ENCODE peak calls at places on chromosomes 3 and 15, in nine cellular contexts. L is MCF 10A, X is hippocampal formation, E is mammary epithelial cell, K is ACHN, B is neural crest cell, Y is NCI-H345, Z is A172, P is WTC11. A is an unnamed sample.

GRCh38 chr15:60179786-60180391 is 175.8 kb downstream of the FOXB1 start:
- DNase-seq in X (peak), K (peak), Z (peak), P (no peak), E (peak), B (peak), Y (peak), L (peak), A (no peak)

GRCh38 chr3:44509393-44509921 is 32.0 kb upstream of the ZNF445 start:
- DNase-seq in L (peak), Z (peak), K (no peak), Y (no peak), B (no peak), X (no peak), P (no peak), E (peak), A (no peak)

GRCh38 chr3:82496890-82497560 is 735.6 kb upstream of the GBE1 start:
- DNase-seq in K (peak), P (peak), E (peak), Z (no peak), Y (no peak), L (peak), B (no peak), X (no peak), A (no peak)

GRCh38 chr3:9301091-9301490 is 51.6 kb upstream of the SRGAP3 start:
- DNase-seq in E (no peak), Y (no peak), K (no peak), P (no peak), X (no peak), Z (no peak), L (peak), B (no peak), A (no peak)

GRCh38 chr3:107117922-107118576 is 259.2 kb upstream of the CCDC54 start:
- DNase-seq in X (peak), Y (no peak), B (peak), K (peak), E (peak), Z (peak), L (peak), P (peak), A (no peak)

GRCh38 chr15:78749831-78750230 is 61.4 kb downstream of the ADAMTS7 start:
- DNase-seq in Y (no peak), X (no peak), E (no peak), K (no peak), Z (no peak), L (no peak), B (no peak), P (no peak), A (no peak)

GRCh38 chr3:70763894-70764293 is 451.5 kb upstream of the MDFIC2 start:
- DNase-seq in Z (no peak), B (no peak), E (no peak), K (no peak), P (no peak), L (no peak), Y (no peak), X (no peak), A (no peak)

GRCh38 chr3:37387462-37387861 is 213.1 kb upstream of the LRRFIP2 start:
- DNase-seq in E (no peak), Y (no peak), P (no peak), K (no peak), Z (no peak), X (no peak), B (no peak), L (no peak), A (no peak)

GRCh38 chr3:86723433-86723832 is 267.5 kb downstream of the VGLL3 start:
- DNase-seq in Y (no peak), P (no peak), X (no peak), L (no peak), B (no peak), Z (no peak), K (no peak), E (peak), A (no peak)

GRCh38 chr15:79967331-79968182 is 3.4 kb downstream of the BCL2A1 start:
- DNase-seq in B (no peak), Y (no peak), E (no peak), P (no peak), Z (no peak), K (no peak), X (no peak), L (no peak), A (no peak)

GRCh38 chr15:34078900-34079299 is 22.8 kb downstream of the EMC7 start:
- DNase-seq in K (no peak), P (no peak), X (no peak), Z (no peak), Y (no peak), L (no peak), B (no peak), E (no peak), A (no peak)

GRCh38 chr3:170593634-170594033 is 7.8 kb upstream of the SLC7A14 start:
- DNase-seq in L (no peak), X (no peak), P (no peak), Y (no peak), B (no peak), Z (no peak), E (no peak), K (no peak), A (no peak)

GRCh38 chr3:151460774-151461450 is at the start of gene IGSF10:
- DNase-seq in K (no peak), L (no peak), Z (no peak), E (no peak), B (peak), X (no peak), Y (peak), P (peak), A (peak)

GRCh38 chr3:196555295-196555694 is 13.1 kb downstream of the WDR53 start:
- DNase-seq in X (no peak), B (no peak), P (no peak), Z (no peak), L (no peak), E (no peak), Y (no peak), K (no peak), A (no peak)

GRCh38 chr15:76204916-76205460 is 106.3 kb downstream of the ETFA start:
- DNase-seq in B (no peak), K (no peak), Y (no peak), P (no peak), E (no peak), Z (no peak), L (no peak), X (no peak), A (no peak)

GRCh38 chr3:49266410-49267170 is 10.4 kb downstream of the C3orf62 start:
- DNase-seq in Z (no peak), E (no peak), Y (no peak), P (no peak), K (no peak), L (no peak), B (no peak), X (peak), A (no peak)

GRCh38 chr3:126213376-126214044 is 33.1 kb upstream of the ALDH1L1 start:
- DNase-seq in B (no peak), E (no peak), Z (no peak), Y (no peak), K (no peak), P (no peak), L (no peak), X (no peak), A (no peak)

GRCh38 chr3:138921316-138922292 is 25.3 kb downstream of the FOXL2 start:
- DNase-seq in P (no peak), K (peak), E (peak), B (no peak), Y (no peak), X (no peak), L (peak), Z (peak), A (no peak)

GRCh38 chr3:99651561-99651960 is 13.2 kb downstream of the COL8A1 start:
- DNase-seq in K (peak), P (no peak), Z (peak), E (no peak), B (no peak), X (no peak), Y (no peak), L (peak), A (no peak)

GRCh38 chr15:83379574-83379973 is 67.6 kb upstream of the SH3GL3 start:
- DNase-seq in P (peak), Z (peak), B (no peak), X (no peak), K (peak), Y (no peak), E (peak), L (peak), A (peak)

GRCh38 chr15:98154863-98155262 is 194.4 kb downstream of the ARRDC4 start:
- DNase-seq in Z (peak), L (peak), K (no peak), X (no peak), E (peak), P (no peak), Y (no peak), B (no peak), A (no peak)

GRCh38 chr3:13656584-13657301 is 107.8 kb downstream of the FBLN2 start:
- DNase-seq in L (no peak), E (no peak), X (no peak), Z (no peak), B (no peak), K (no peak), Y (no peak), P (no peak), A (no peak)

GRCh38 chr15:45784656-45785055 is 149.8 kb downstream of the SQOR start:
- DNase-seq in L (peak), K (no peak), B (no peak), Y (no peak), Z (no peak), P (no peak), E (peak), X (no peak), A (no peak)

GRCh38 chr15:76987896-76988860 is 6.7 kb upstream of the PSTPIP1 start:
- DNase-seq in Z (no peak), K (no peak), B (no peak), Y (no peak), P (peak), L (no peak), E (no peak), X (no peak), A (peak)